ENCODE peak calls at places on chromosomes 3 and 15, in five cellular contexts. One of them, this sample, is unnamed.

GRCh38 chr15:31082771-31083393 is 18.6 kb downstream of the TRPM1 start:
- DNase-seq in activated naive CD4-positive, alpha-beta T cell: no peak
- DNase-seq in stimulated activated CD8-positive, alpha-beta memory T cell treated with anti-CD3 and anti-CD28 coated beads, Interleukin-7, amount 100 ng/mL, for 1 hour: no peak
- DNase-seq in Daoy: no peak
- DNase-seq in AG08396: no peak
- DNase-seq in this sample: no peak

GRCh38 chr15:91055548-91056331 is 33.3 kb upstream of the VPS33B start:
- DNase-seq in stimulated activated CD8-positive, alpha-beta memory T cell treated with anti-CD3 and anti-CD28 coated beads, Interleukin-7, amount 100 ng/mL, for 1 hour: no peak
- DNase-seq in activated naive CD4-positive, alpha-beta T cell: no peak
- DNase-seq in AG08396: peak; percentile 77
- DNase-seq in Daoy: peak; percentile 75
- DNase-seq in this sample: peak; percentile 70

GRCh38 chr3:170738756-170739155 is 131.2 kb downstream of the RPL22L1 start:
- DNase-seq in stimulated activated CD8-positive, alpha-beta memory T cell treated with anti-CD3 and anti-CD28 coated beads, Interleukin-7, amount 100 ng/mL, for 1 hour: no peak
- DNase-seq in activated naive CD4-positive, alpha-beta T cell: no peak
- DNase-seq in Daoy: no peak
- DNase-seq in AG08396: no peak
- DNase-seq in this sample: no peak

GRCh38 chr3:146449076-146449475 is 20.3 kb downstream of the PLSCR2 start:
- DNase-seq in AG08396: no peak
- DNase-seq in Daoy: no peak
- DNase-seq in activated naive CD4-positive, alpha-beta T cell: no peak
- DNase-seq in stimulated activated CD8-positive, alpha-beta memory T cell treated with anti-CD3 and anti-CD28 coated beads, Interleukin-7, amount 100 ng/mL, for 1 hour: no peak
- DNase-seq in this sample: no peak

GRCh38 chr15:88218557-88219214 is 37.9 kb downstream of the NTRK3 start:
- DNase-seq in stimulated activated CD8-positive, alpha-beta memory T cell treated with anti-CD3 and anti-CD28 coated beads, Interleukin-7, amount 100 ng/mL, for 1 hour: no peak
- DNase-seq in activated naive CD4-positive, alpha-beta T cell: no peak
- DNase-seq in AG08396: no peak
- DNase-seq in Daoy: no peak
- DNase-seq in this sample: no peak

GRCh38 chr15:37109952-37110630 is 9.7 kb upstream of the MEIS2 start:
- DNase-seq in activated naive CD4-positive, alpha-beta T cell: no peak
- DNase-seq in Daoy: peak; percentile 41
- DNase-seq in AG08396: no peak
- DNase-seq in stimulated activated CD8-positive, alpha-beta memory T cell treated with anti-CD3 and anti-CD28 coated beads, Interleukin-7, amount 100 ng/mL, for 1 hour: no peak
- DNase-seq in this sample: no peak

GRCh38 chr3:65894679-65895078 is 144.0 kb downstream of the MAGI1 start:
- DNase-seq in Daoy: no peak
- DNase-seq in stimulated activated CD8-positive, alpha-beta memory T cell treated with anti-CD3 and anti-CD28 coated beads, Interleukin-7, amount 100 ng/mL, for 1 hour: no peak
- DNase-seq in AG08396: peak; percentile 44
- DNase-seq in activated naive CD4-positive, alpha-beta T cell: no peak
- DNase-seq in this sample: no peak

GRCh38 chr3:39149059-39149455 is 4.3 kb downstream of the CSRNP1 start:
- DNase-seq in Daoy: no peak
- DNase-seq in activated naive CD4-positive, alpha-beta T cell: no peak
- DNase-seq in AG08396: no peak
- DNase-seq in stimulated activated CD8-positive, alpha-beta memory T cell treated with anti-CD3 and anti-CD28 coated beads, Interleukin-7, amount 100 ng/mL, for 1 hour: no peak
- DNase-seq in this sample: no peak

GRCh38 chr3:135106445-135106844 is 311.4 kb downstream of the EPHB1 start:
- DNase-seq in Daoy: peak; percentile 48
- DNase-seq in stimulated activated CD8-positive, alpha-beta memory T cell treated with anti-CD3 and anti-CD28 coated beads, Interleukin-7, amount 100 ng/mL, for 1 hour: no peak
- DNase-seq in activated naive CD4-positive, alpha-beta T cell: no peak
- DNase-seq in AG08396: peak; percentile 26
- DNase-seq in this sample: peak; percentile 28

GRCh38 chr15:100713163-100713867 is 110.9 kb downstream of the ASB7 start:
- DNase-seq in AG08396: peak; percentile 33
- DNase-seq in Daoy: peak; percentile 95
- DNase-seq in activated naive CD4-positive, alpha-beta T cell: no peak
- DNase-seq in stimulated activated CD8-positive, alpha-beta memory T cell treated with anti-CD3 and anti-CD28 coated beads, Interleukin-7, amount 100 ng/mL, for 1 hour: no peak
- DNase-seq in this sample: peak; percentile 83

GRCh38 chr3:94887056-94887455 is 824.2 kb downstream of the NSUN3 start:
- DNase-seq in Daoy: no peak
- DNase-seq in AG08396: no peak
- DNase-seq in activated naive CD4-positive, alpha-beta T cell: no peak
- DNase-seq in stimulated activated CD8-positive, alpha-beta memory T cell treated with anti-CD3 and anti-CD28 coated beads, Interleukin-7, amount 100 ng/mL, for 1 hour: no peak
- DNase-seq in this sample: no peak

GRCh38 chr3:156211583-156211982 is 91.2 kb downstream of the KCNAB1 start:
- DNase-seq in AG08396: no peak
- DNase-seq in activated naive CD4-positive, alpha-beta T cell: no peak
- DNase-seq in Daoy: peak; percentile 82
- DNase-seq in stimulated activated CD8-positive, alpha-beta memory T cell treated with anti-CD3 and anti-CD28 coated beads, Interleukin-7, amount 100 ng/mL, for 1 hour: no peak
- DNase-seq in this sample: no peak

GRCh38 chr15:51828621-51829359 is 663 bp upstream of the TMOD3 start:
- DNase-seq in stimulated activated CD8-positive, alpha-beta memory T cell treated with anti-CD3 and anti-CD28 coated beads, Interleukin-7, amount 100 ng/mL, for 1 hour: no peak
- DNase-seq in AG08396: no peak
- DNase-seq in Daoy: peak; percentile 74
- DNase-seq in activated naive CD4-positive, alpha-beta T cell: no peak
- DNase-seq in this sample: no peak

GRCh38 chr15:45611305-45611704 is 23.5 kb upstream of the SQOR start:
- DNase-seq in Daoy: no peak
- DNase-seq in AG08396: no peak
- DNase-seq in stimulated activated CD8-positive, alpha-beta memory T cell treated with anti-CD3 and anti-CD28 coated beads, Interleukin-7, amount 100 ng/mL, for 1 hour: no peak
- DNase-seq in activated naive CD4-positive, alpha-beta T cell: no peak
- DNase-seq in this sample: peak; percentile 38

GRCh38 chr3:46971151-46971550 is 5.4 kb downstream of the CCDC12 start:
- DNase-seq in Daoy: no peak
- DNase-seq in activated naive CD4-positive, alpha-beta T cell: no peak
- DNase-seq in stimulated activated CD8-positive, alpha-beta memory T cell treated with anti-CD3 and anti-CD28 coated beads, Interleukin-7, amount 100 ng/mL, for 1 hour: no peak
- DNase-seq in AG08396: no peak
- DNase-seq in this sample: no peak

GRCh38 chr15:73053398-73053723 is 1.1 kb downstream of the NEO1 start:
- DNase-seq in Daoy: no peak
- DNase-seq in activated naive CD4-positive, alpha-beta T cell: no peak
- DNase-seq in stimulated activated CD8-positive, alpha-beta memory T cell treated with anti-CD3 and anti-CD28 coated beads, Interleukin-7, amount 100 ng/mL, for 1 hour: no peak
- DNase-seq in AG08396: no peak
- DNase-seq in this sample: no peak

GRCh38 chr3:129502641-129503386 is 25.6 kb upstream of the RHO start:
- DNase-seq in AG08396: no peak
- DNase-seq in activated naive CD4-positive, alpha-beta T cell: no peak
- DNase-seq in Daoy: no peak
- DNase-seq in stimulated activated CD8-positive, alpha-beta memory T cell treated with anti-CD3 and anti-CD28 coated beads, Interleukin-7, amount 100 ng/mL, for 1 hour: no peak
- DNase-seq in this sample: no peak

GRCh38 chr3:71753716-71754609 is at the start of gene GPR27:
- DNase-seq in activated naive CD4-positive, alpha-beta T cell: no peak
- DNase-seq in AG08396: peak; percentile 37
- DNase-seq in stimulated activated CD8-positive, alpha-beta memory T cell treated with anti-CD3 and anti-CD28 coated beads, Interleukin-7, amount 100 ng/mL, for 1 hour: no peak
- DNase-seq in Daoy: peak; percentile 46
- DNase-seq in this sample: peak; percentile 10